ENCODE peak calls at places on chromosomes 16 and 17, in ten cellular contexts. One of them, this sample, is unnamed.

GRCh38 chr17:30113213-30113612 is 3.4 kb upstream of the NSRP1 start:
- DNase-seq in stimulated activated naive CD8-positive, alpha-beta T cell treated with anti-CD3 and anti-CD28 coated beads, Interleukin-15, amount 100 ng/mL, for 72 hours: peak; percentile 26
- DNase-seq in NCI-H1048: no peak
- DNase-seq in stimulated activated CD8-positive, alpha-beta memory T cell treated with anti-CD3 and anti-CD28 coated beads, Interleukin-4, amount 100 ng/mL, for 4 hours: no peak
- DNase-seq in HFFc6: peak; percentile 64
- DNase-seq in T-helper 1 cell: no peak
- DNase-seq in ELR: peak; percentile 36
- DNase-seq in heart right ventricle: no peak
- DNase-seq in A549: peak; percentile 74
- DNase-seq in NCI-H460: no peak
- DNase-seq in this sample: no peak

GRCh38 chr17:68698761-68699160 is 97.6 kb upstream of the FAM20A start:
- DNase-seq in stimulated activated naive CD8-positive, alpha-beta T cell treated with anti-CD3 and anti-CD28 coated beads, Interleukin-15, amount 100 ng/mL, for 72 hours: no peak
- DNase-seq in NCI-H1048: no peak
- DNase-seq in stimulated activated CD8-positive, alpha-beta memory T cell treated with anti-CD3 and anti-CD28 coated beads, Interleukin-4, amount 100 ng/mL, for 4 hours: no peak
- DNase-seq in HFFc6: no peak
- DNase-seq in T-helper 1 cell: no peak
- DNase-seq in ELR: no peak
- DNase-seq in heart right ventricle: no peak
- DNase-seq in A549: no peak
- DNase-seq in NCI-H460: no peak
- DNase-seq in this sample: no peak

GRCh38 chr17:48051706-48052486 is 3.7 kb downstream of the NFE2L1 start:
- DNase-seq in stimulated activated naive CD8-positive, alpha-beta T cell treated with anti-CD3 and anti-CD28 coated beads, Interleukin-15, amount 100 ng/mL, for 72 hours: no peak
- DNase-seq in NCI-H1048: no peak
- DNase-seq in stimulated activated CD8-positive, alpha-beta memory T cell treated with anti-CD3 and anti-CD28 coated beads, Interleukin-4, amount 100 ng/mL, for 4 hours: no peak
- DNase-seq in HFFc6: peak; percentile 72
- DNase-seq in T-helper 1 cell: no peak
- DNase-seq in ELR: peak; percentile 44
- DNase-seq in heart right ventricle: peak; percentile 55
- DNase-seq in A549: peak; percentile 52
- DNase-seq in NCI-H460: no peak
- DNase-seq in this sample: no peak

GRCh38 chr16:87437911-87438610 is 45.9 kb downstream of the MAP1LC3B start:
- DNase-seq in stimulated activated naive CD8-positive, alpha-beta T cell treated with anti-CD3 and anti-CD28 coated beads, Interleukin-15, amount 100 ng/mL, for 72 hours: no peak
- DNase-seq in NCI-H1048: no peak
- DNase-seq in stimulated activated CD8-positive, alpha-beta memory T cell treated with anti-CD3 and anti-CD28 coated beads, Interleukin-4, amount 100 ng/mL, for 4 hours: no peak
- DNase-seq in HFFc6: no peak
- DNase-seq in T-helper 1 cell: no peak
- DNase-seq in ELR: no peak
- DNase-seq in heart right ventricle: no peak
- DNase-seq in A549: no peak
- DNase-seq in NCI-H460: no peak
- DNase-seq in this sample: no peak

GRCh38 chr16:88383401-88384221 is 852 bp downstream of the ZNF469 start:
- DNase-seq in stimulated activated naive CD8-positive, alpha-beta T cell treated with anti-CD3 and anti-CD28 coated beads, Interleukin-15, amount 100 ng/mL, for 72 hours: peak; percentile 12
- DNase-seq in NCI-H1048: no peak
- DNase-seq in stimulated activated CD8-positive, alpha-beta memory T cell treated with anti-CD3 and anti-CD28 coated beads, Interleukin-4, amount 100 ng/mL, for 4 hours: no peak
- DNase-seq in HFFc6: peak; percentile 33
- DNase-seq in T-helper 1 cell: no peak
- DNase-seq in ELR: peak; percentile 65
- DNase-seq in heart right ventricle: peak; percentile 61
- DNase-seq in A549: peak; percentile 72
- DNase-seq in NCI-H460: peak; percentile 43
- DNase-seq in this sample: no peak

GRCh38 chr17:18191967-18192366 is 8.3 kb downstream of the ALKBH5 start:
- DNase-seq in stimulated activated naive CD8-positive, alpha-beta T cell treated with anti-CD3 and anti-CD28 coated beads, Interleukin-15, amount 100 ng/mL, for 72 hours: no peak
- DNase-seq in NCI-H1048: no peak
- DNase-seq in stimulated activated CD8-positive, alpha-beta memory T cell treated with anti-CD3 and anti-CD28 coated beads, Interleukin-4, amount 100 ng/mL, for 4 hours: no peak
- DNase-seq in HFFc6: no peak
- DNase-seq in T-helper 1 cell: no peak
- DNase-seq in ELR: peak; percentile 46
- DNase-seq in heart right ventricle: no peak
- DNase-seq in A549: no peak
- DNase-seq in NCI-H460: no peak
- DNase-seq in this sample: no peak

GRCh38 chr16:9256196-9256595 is 164.8 kb downstream of the HAPSTR1 start:
- DNase-seq in stimulated activated naive CD8-positive, alpha-beta T cell treated with anti-CD3 and anti-CD28 coated beads, Interleukin-15, amount 100 ng/mL, for 72 hours: peak; percentile 7
- DNase-seq in NCI-H1048: no peak
- DNase-seq in stimulated activated CD8-positive, alpha-beta memory T cell treated with anti-CD3 and anti-CD28 coated beads, Interleukin-4, amount 100 ng/mL, for 4 hours: no peak
- DNase-seq in HFFc6: no peak
- DNase-seq in T-helper 1 cell: no peak
- DNase-seq in ELR: peak; percentile 36
- DNase-seq in heart right ventricle: peak; percentile 17
- DNase-seq in A549: peak; percentile 37
- DNase-seq in NCI-H460: peak; percentile 4
- DNase-seq in this sample: no peak

GRCh38 chr17:43588121-43588520 is 42.0 kb upstream of the ETV4 start:
- DNase-seq in stimulated activated naive CD8-positive, alpha-beta T cell treated with anti-CD3 and anti-CD28 coated beads, Interleukin-15, amount 100 ng/mL, for 72 hours: no peak
- DNase-seq in NCI-H1048: no peak
- DNase-seq in stimulated activated CD8-positive, alpha-beta memory T cell treated with anti-CD3 and anti-CD28 coated beads, Interleukin-4, amount 100 ng/mL, for 4 hours: no peak
- DNase-seq in HFFc6: no peak
- DNase-seq in T-helper 1 cell: no peak
- DNase-seq in ELR: no peak
- DNase-seq in heart right ventricle: no peak
- DNase-seq in A549: no peak
- DNase-seq in NCI-H460: no peak
- DNase-seq in this sample: no peak

GRCh38 chr17:60149691-60150582 is at the start of gene CA4:
- DNase-seq in stimulated activated naive CD8-positive, alpha-beta T cell treated with anti-CD3 and anti-CD28 coated beads, Interleukin-15, amount 100 ng/mL, for 72 hours: no peak
- DNase-seq in NCI-H1048: no peak
- DNase-seq in stimulated activated CD8-positive, alpha-beta memory T cell treated with anti-CD3 and anti-CD28 coated beads, Interleukin-4, amount 100 ng/mL, for 4 hours: no peak
- DNase-seq in HFFc6: no peak
- DNase-seq in T-helper 1 cell: no peak
- DNase-seq in ELR: no peak
- DNase-seq in heart right ventricle: peak; percentile 41
- DNase-seq in A549: no peak
- DNase-seq in NCI-H460: no peak
- DNase-seq in this sample: no peak

GRCh38 chr17:69424287-69425041 is 10.0 kb downstream of the MAP2K6 start:
- DNase-seq in stimulated activated naive CD8-positive, alpha-beta T cell treated with anti-CD3 and anti-CD28 coated beads, Interleukin-15, amount 100 ng/mL, for 72 hours: no peak
- DNase-seq in NCI-H1048: no peak
- DNase-seq in stimulated activated CD8-positive, alpha-beta memory T cell treated with anti-CD3 and anti-CD28 coated beads, Interleukin-4, amount 100 ng/mL, for 4 hours: no peak
- DNase-seq in HFFc6: no peak
- DNase-seq in T-helper 1 cell: no peak
- DNase-seq in ELR: no peak
- DNase-seq in heart right ventricle: no peak
- DNase-seq in A549: no peak
- DNase-seq in NCI-H460: no peak
- DNase-seq in this sample: no peak

GRCh38 chr16:89453662-89454321 is 36.6 kb downstream of the ANKRD11 start:
- DNase-seq in stimulated activated naive CD8-positive, alpha-beta T cell treated with anti-CD3 and anti-CD28 coated beads, Interleukin-15, amount 100 ng/mL, for 72 hours: no peak
- DNase-seq in NCI-H1048: no peak
- DNase-seq in stimulated activated CD8-positive, alpha-beta memory T cell treated with anti-CD3 and anti-CD28 coated beads, Interleukin-4, amount 100 ng/mL, for 4 hours: no peak
- DNase-seq in HFFc6: no peak
- DNase-seq in T-helper 1 cell: no peak
- DNase-seq in ELR: peak; percentile 46
- DNase-seq in heart right ventricle: peak; percentile 29
- DNase-seq in A549: peak; percentile 51
- DNase-seq in NCI-H460: no peak
- DNase-seq in this sample: no peak

GRCh38 chr16:51181495-51181795 is 30.4 kb upstream of the SALL1 start:
- DNase-seq in stimulated activated naive CD8-positive, alpha-beta T cell treated with anti-CD3 and anti-CD28 coated beads, Interleukin-15, amount 100 ng/mL, for 72 hours: no peak
- DNase-seq in NCI-H1048: no peak
- DNase-seq in stimulated activated CD8-positive, alpha-beta memory T cell treated with anti-CD3 and anti-CD28 coated beads, Interleukin-4, amount 100 ng/mL, for 4 hours: no peak
- DNase-seq in HFFc6: no peak
- DNase-seq in T-helper 1 cell: no peak
- DNase-seq in ELR: no peak
- DNase-seq in heart right ventricle: no peak
- DNase-seq in A549: no peak
- DNase-seq in NCI-H460: no peak
- DNase-seq in this sample: no peak

GRCh38 chr16:11639925-11640899 is 28.0 kb upstream of the SNN start:
- DNase-seq in stimulated activated naive CD8-positive, alpha-beta T cell treated with anti-CD3 and anti-CD28 coated beads, Interleukin-15, amount 100 ng/mL, for 72 hours: no peak
- DNase-seq in NCI-H1048: no peak
- DNase-seq in stimulated activated CD8-positive, alpha-beta memory T cell treated with anti-CD3 and anti-CD28 coated beads, Interleukin-4, amount 100 ng/mL, for 4 hours: no peak
- DNase-seq in HFFc6: peak; percentile 100
- DNase-seq in T-helper 1 cell: no peak
- DNase-seq in ELR: peak; percentile 94
- DNase-seq in heart right ventricle: peak; percentile 79
- DNase-seq in A549: peak; percentile 100
- DNase-seq in NCI-H460: peak; percentile 99
- DNase-seq in this sample: no peak

GRCh38 chr17:70868134-70868533 is 698.8 kb downstream of the KCNJ2 start:
- DNase-seq in stimulated activated naive CD8-positive, alpha-beta T cell treated with anti-CD3 and anti-CD28 coated beads, Interleukin-15, amount 100 ng/mL, for 72 hours: no peak
- DNase-seq in NCI-H1048: no peak
- DNase-seq in stimulated activated CD8-positive, alpha-beta memory T cell treated with anti-CD3 and anti-CD28 coated beads, Interleukin-4, amount 100 ng/mL, for 4 hours: no peak
- DNase-seq in HFFc6: no peak
- DNase-seq in T-helper 1 cell: no peak
- DNase-seq in ELR: no peak
- DNase-seq in heart right ventricle: no peak
- DNase-seq in A549: no peak
- DNase-seq in NCI-H460: no peak
- DNase-seq in this sample: no peak

GRCh38 chr17:51371732-51372151 is 111.4 kb downstream of the UTP18 start:
- DNase-seq in stimulated activated naive CD8-positive, alpha-beta T cell treated with anti-CD3 and anti-CD28 coated beads, Interleukin-15, amount 100 ng/mL, for 72 hours: peak; percentile 38
- DNase-seq in NCI-H1048: no peak
- DNase-seq in stimulated activated CD8-positive, alpha-beta memory T cell treated with anti-CD3 and anti-CD28 coated beads, Interleukin-4, amount 100 ng/mL, for 4 hours: no peak
- DNase-seq in HFFc6: peak; percentile 62
- DNase-seq in T-helper 1 cell: no peak
- DNase-seq in ELR: peak; percentile 74
- DNase-seq in heart right ventricle: no peak
- DNase-seq in A549: peak; percentile 86
- DNase-seq in NCI-H460: peak; percentile 62
- DNase-seq in this sample: peak; percentile 20

GRCh38 chr17:60127068-60128064 is 22.4 kb upstream of the CA4 start:
- DNase-seq in stimulated activated naive CD8-positive, alpha-beta T cell treated with anti-CD3 and anti-CD28 coated beads, Interleukin-15, amount 100 ng/mL, for 72 hours: no peak
- DNase-seq in NCI-H1048: no peak
- DNase-seq in stimulated activated CD8-positive, alpha-beta memory T cell treated with anti-CD3 and anti-CD28 coated beads, Interleukin-4, amount 100 ng/mL, for 4 hours: no peak
- DNase-seq in HFFc6: no peak
- DNase-seq in T-helper 1 cell: no peak
- DNase-seq in ELR: no peak
- DNase-seq in heart right ventricle: no peak
- DNase-seq in A549: no peak
- DNase-seq in NCI-H460: no peak
- DNase-seq in this sample: no peak

GRCh38 chr17:17890773-17891759 is 54.3 kb upstream of the SREBF1 start:
- DNase-seq in stimulated activated naive CD8-positive, alpha-beta T cell treated with anti-CD3 and anti-CD28 coated beads, Interleukin-15, amount 100 ng/mL, for 72 hours: peak; percentile 13
- DNase-seq in NCI-H1048: no peak
- DNase-seq in stimulated activated CD8-positive, alpha-beta memory T cell treated with anti-CD3 and anti-CD28 coated beads, Interleukin-4, amount 100 ng/mL, for 4 hours: no peak
- DNase-seq in HFFc6: peak; percentile 55
- DNase-seq in T-helper 1 cell: no peak
- DNase-seq in ELR: peak; percentile 75
- DNase-seq in heart right ventricle: peak; percentile 38
- DNase-seq in A549: peak; percentile 88
- DNase-seq in NCI-H460: peak; percentile 52
- DNase-seq in this sample: peak; percentile 10

This sample was measured in T-helper 9 cell.